ENCODE peak calls at places on chromosomes 6 and 20, in four cellular contexts. One of them, this sample, is unnamed.

GRCh38 chr6:108083349-108083748 is 8.8 kb upstream of the OSTM1 start:
- DNase-seq in occipital lobe: no peak
- DNase-seq in M059J: no peak
- DNase-seq in skeletal muscle cell: no peak
- DNase-seq in this sample: no peak

GRCh38 chr6:15527838-15528617 is 134.8 kb downstream of the DTNBP1 start:
- DNase-seq in M059J: peak
- DNase-seq in occipital lobe: no peak
- DNase-seq in skeletal muscle cell: no peak
- DNase-seq in this sample: no peak

GRCh38 chr20:61126369-61127195 is 125.5 kb upstream of the CDH4 start:
- DNase-seq in skeletal muscle cell: no peak
- DNase-seq in M059J: no peak
- DNase-seq in occipital lobe: no peak
- DNase-seq in this sample: no peak

GRCh38 chr6:89951574-89952360 is 57.5 kb downstream of the GJA10 start:
- DNase-seq in skeletal muscle cell: no peak
- DNase-seq in M059J: peak
- DNase-seq in occipital lobe: peak
- DNase-seq in this sample: no peak

GRCh38 chr20:64070244-64070993 is 7.4 kb downstream of the TCEA2 start:
- DNase-seq in occipital lobe: no peak
- DNase-seq in skeletal muscle cell: no peak
- DNase-seq in M059J: no peak
- DNase-seq in this sample: no peak

GRCh38 chr6:71346034-71346680 is 57.5 kb downstream of the OGFRL1 start:
- DNase-seq in skeletal muscle cell: no peak
- DNase-seq in M059J: no peak
- DNase-seq in occipital lobe: no peak
- DNase-seq in this sample: no peak

GRCh38 chr6:14573267-14573666 is 455.7 kb downstream of the CD83 start:
- DNase-seq in M059J: no peak
- DNase-seq in skeletal muscle cell: no peak
- DNase-seq in occipital lobe: no peak
- DNase-seq in this sample: no peak

GRCh38 chr6:27213544-27214125 is 33.9 kb upstream of the PRSS16 start:
- DNase-seq in skeletal muscle cell: no peak
- DNase-seq in occipital lobe: no peak
- DNase-seq in M059J: no peak
- DNase-seq in this sample: no peak

GRCh38 chr6:36032245-36032644 is 4.6 kb downstream of the MAPK14 start:
- DNase-seq in M059J: no peak
- DNase-seq in occipital lobe: no peak
- DNase-seq in skeletal muscle cell: no peak
- DNase-seq in this sample: no peak

GRCh38 chr6:163872335-163872734 is 457.8 kb downstream of the QKI start:
- DNase-seq in skeletal muscle cell: peak
- DNase-seq in occipital lobe: no peak
- DNase-seq in M059J: peak
- DNase-seq in this sample: no peak

GRCh38 chr6:112557961-112558360 is 210.8 kb downstream of the RFPL4B start:
- DNase-seq in occipital lobe: no peak
- DNase-seq in skeletal muscle cell: no peak
- DNase-seq in M059J: no peak
- DNase-seq in this sample: no peak

GRCh38 chr6:151070666-151071065 is 169.1 kb upstream of the AKAP12 start:
- DNase-seq in M059J: peak
- DNase-seq in skeletal muscle cell: no peak
- DNase-seq in occipital lobe: no peak
- DNase-seq in this sample: no peak

GRCh38 chr20:10961651-10962288 is 288.0 kb upstream of the JAG1 start:
- DNase-seq in M059J: no peak
- DNase-seq in occipital lobe: no peak
- DNase-seq in skeletal muscle cell: peak
- DNase-seq in this sample: no peak

GRCh38 chr6:32785781-32786533 is 22.6 kb upstream of the HLA-DQB2 start:
- DNase-seq in skeletal muscle cell: peak
- DNase-seq in M059J: peak
- DNase-seq in occipital lobe: no peak
- DNase-seq in this sample: peak

GRCh38 chr6:43181942-43182860 is at the start of gene CUL9:
- DNase-seq in skeletal muscle cell: no peak
- DNase-seq in occipital lobe: peak
- DNase-seq in M059J: peak
- DNase-seq in this sample: peak

GRCh38 chr6:50711686-50712085 is 1.6 kb upstream of the TFAP2D start:
- DNase-seq in M059J: no peak
- DNase-seq in occipital lobe: no peak
- DNase-seq in skeletal muscle cell: no peak
- DNase-seq in this sample: no peak

GRCh38 chr6:163413054-163413344 is 1.5 kb upstream of the QKI start:
- DNase-seq in M059J: no peak
- DNase-seq in skeletal muscle cell: no peak
- DNase-seq in occipital lobe: no peak
- DNase-seq in this sample: no peak

GRCh38 chr6:160996316-160996715 is 4.7 kb downstream of the MAP3K4 start:
- DNase-seq in occipital lobe: no peak
- DNase-seq in M059J: no peak
- DNase-seq in skeletal muscle cell: no peak
- DNase-seq in this sample: no peak

GRCh38 chr6:73353636-73354388 is at the start of gene DPPA5:
- DNase-seq in M059J: no peak
- DNase-seq in skeletal muscle cell: no peak
- DNase-seq in occipital lobe: no peak
- DNase-seq in this sample: no peak

GRCh38 chr20:25310921-25311728 is 63.2 kb downstream of the PYGB start:
- DNase-seq in M059J: peak
- DNase-seq in skeletal muscle cell: peak
- DNase-seq in occipital lobe: no peak
- DNase-seq in this sample: peak

GRCh38 chr6:72968704-72969103 is 256.6 kb downstream of the KHDC1L start:
- DNase-seq in M059J: peak
- DNase-seq in occipital lobe: no peak
- DNase-seq in skeletal muscle cell: no peak
- DNase-seq in this sample: no peak

GRCh38 chr6:12296255-12296573 is 6.1 kb downstream of the EDN1 start:
- DNase-seq in skeletal muscle cell: peak
- DNase-seq in occipital lobe: no peak
- DNase-seq in M059J: peak
- DNase-seq in this sample: peak

GRCh38 chr6:53944538-53944937 is 149.7 kb downstream of the LRRC1 start:
- DNase-seq in occipital lobe: no peak
- DNase-seq in M059J: no peak
- DNase-seq in skeletal muscle cell: no peak
- DNase-seq in this sample: no peak

GRCh38 chr6:158174514-158174913 is 6.4 kb downstream of the GTF2H5 start:
- DNase-seq in occipital lobe: no peak
- DNase-seq in skeletal muscle cell: peak
- DNase-seq in M059J: peak
- DNase-seq in this sample: peak

GRCh38 chr20:60304931-60305330 is 346.7 kb downstream of the CDH26 start:
- DNase-seq in M059J: no peak
- DNase-seq in skeletal muscle cell: no peak
- DNase-seq in occipital lobe: no peak
- DNase-seq in this sample: no peak

GRCh38 chr20:4961746-4962145 is 39.6 kb downstream of the SLC23A2 start:
- DNase-seq in occipital lobe: no peak
- DNase-seq in skeletal muscle cell: peak
- DNase-seq in M059J: peak
- DNase-seq in this sample: peak

GRCh38 chr20:50308513-50309279 is 118.1 kb downstream of the CEBPB start:
- DNase-seq in skeletal muscle cell: peak
- DNase-seq in M059J: peak
- DNase-seq in occipital lobe: peak
- DNase-seq in this sample: peak

GRCh38 chr6:138426500-138427123 is 22.6 kb downstream of the HEBP2 start:
- DNase-seq in M059J: no peak
- DNase-seq in skeletal muscle cell: no peak
- DNase-seq in occipital lobe: no peak
- DNase-seq in this sample: no peak

GRCh38 chr6:14664112-14664592 is 546.6 kb downstream of the CD83 start:
- DNase-seq in skeletal muscle cell: no peak
- DNase-seq in M059J: peak
- DNase-seq in occipital lobe: no peak
- DNase-seq in this sample: no peak

GRCh38 chr6:3159805-3160781 is 2.7 kb upstream of the TUBB2A start:
- DNase-seq in occipital lobe: peak
- DNase-seq in skeletal muscle cell: no peak
- DNase-seq in M059J: peak
- DNase-seq in this sample: no peak

GRCh38 chr6:69631552-69632346 is 165.1 kb downstream of the LMBRD1 start:
- DNase-seq in M059J: peak
- DNase-seq in occipital lobe: no peak
- DNase-seq in skeletal muscle cell: no peak
- DNase-seq in this sample: no peak